ENCODE peak calls at places on chromosomes 2 and 18, in six cellular contexts. H, Y, U, T, G and D are unnamed samples.

GRCh38 chr2:23385748-23386421 is 906 bp downstream of the KLHL29 start:
- DNase-seq in H (peak), Y (no peak), U (no peak), T (peak), G (no peak), D (no peak)

GRCh38 chr2:171529914-171530313 is 7.6 kb downstream of the CYBRD1 start:
- DNase-seq in H (no peak), Y (no peak), U (no peak), T (no peak), G (peak), D (no peak)

GRCh38 chr2:187078297-187078696 is 229.3 kb upstream of the ZSWIM2 start:
- DNase-seq in H (peak), Y (peak), U (no peak), T (peak), G (no peak), D (no peak)

GRCh38 chr2:142031656-142032055 is 99.2 kb downstream of the LRP1B start:
- DNase-seq in H (peak), Y (no peak), U (no peak), T (no peak), G (no peak), D (no peak)

GRCh38 chr2:239564587-239564986 is 163.8 kb upstream of the HDAC4 start:
- DNase-seq in H (no peak), Y (no peak), U (no peak), T (no peak), G (no peak), D (no peak)

GRCh38 chr2:77434880-77435279 is 87.3 kb downstream of the LRRTM4 start:
- DNase-seq in H (no peak), Y (no peak), U (no peak), T (peak), G (no peak), D (no peak)

GRCh38 chr18:73681912-73682311 is 465.7 kb downstream of the FBXO15 start:
- DNase-seq in H (no peak), Y (no peak), U (no peak), T (no peak), G (no peak), D (no peak)

GRCh38 chr2:209985879-209986278 is 16.6 kb upstream of the RPE start:
- DNase-seq in H (no peak), Y (no peak), U (no peak), T (peak), G (no peak), D (no peak)

GRCh38 chr2:189421644-189422043 is 19.6 kb upstream of the WDR75 start:
- DNase-seq in H (peak), Y (peak), U (no peak), T (no peak), G (no peak), D (no peak)

GRCh38 chr2:205463626-205464025 is 218.7 kb upstream of the NRP2 start:
- DNase-seq in H (no peak), Y (no peak), U (no peak), T (peak), G (no peak), D (no peak)

GRCh38 chr18:9348079-9348671 is 13.6 kb downstream of the TWSG1 start:
- DNase-seq in H (peak), Y (peak), U (no peak), T (no peak), G (no peak), D (no peak)

GRCh38 chr2:42967959-42968674 is 175.7 kb upstream of the HAAO start:
- DNase-seq in H (no peak), Y (peak), U (no peak), T (no peak), G (no peak), D (no peak)

GRCh38 chr2:149075868-149076267 is 37.4 kb downstream of the LYPD6B start:
- DNase-seq in H (peak), Y (no peak), U (no peak), T (no peak), G (no peak), D (peak)

GRCh38 chr2:185643434-185643833 is 95.2 kb upstream of the FSIP2 start:
- DNase-seq in H (no peak), Y (no peak), U (no peak), T (peak), G (no peak), D (no peak)

GRCh38 chr2:67399831-67400489 is 2.8 kb downstream of the ETAA1 start:
- DNase-seq in H (peak), Y (peak), U (no peak), T (peak), G (no peak), D (no peak)

GRCh38 chr2:53880756-53881155 is 21.0 kb upstream of the GPR75 start:
- DNase-seq in H (no peak), Y (peak), U (no peak), T (no peak), G (no peak), D (no peak)

GRCh38 chr2:208392300-208392699 is 14.3 kb upstream of the PTH2R start:
- DNase-seq in H (no peak), Y (no peak), U (no peak), T (no peak), G (no peak), D (no peak)

GRCh38 chr18:9103488-9103887 is 989 bp downstream of the NDUFV2 start:
- DNase-seq in H (peak), Y (peak), U (no peak), T (peak), G (no peak), D (no peak)

GRCh38 chr2:158828378-158829136 is 33.4 kb downstream of the DAPL1 start:
- DNase-seq in H (no peak), Y (peak), U (no peak), T (no peak), G (no peak), D (no peak)

GRCh38 chr2:96197541-96198255 is 10.9 kb downstream of the STARD7 start:
- DNase-seq in H (no peak), Y (no peak), U (no peak), T (no peak), G (no peak), D (no peak)

GRCh38 chr2:122999823-123000222 is 1025.3 kb upstream of the CNTNAP5 start:
- DNase-seq in H (no peak), Y (no peak), U (peak), T (peak), G (peak), D (peak)

GRCh38 chr2:120589782-120590608 is 145.7 kb upstream of the GLI2 start:
- DNase-seq in H (no peak), Y (peak), U (no peak), T (no peak), G (no peak), D (no peak)

GRCh38 chr2:12502759-12503158 is 214.0 kb upstream of the TRIB2 start:
- DNase-seq in H (no peak), Y (peak), U (no peak), T (no peak), G (no peak), D (no peak)

GRCh38 chr2:88831792-88832248 is 140.3 kb downstream of the RPIA start:
- DNase-seq in H (no peak), Y (peak), U (no peak), T (peak), G (peak), D (peak)

GRCh38 chr2:27965841-27966240 is 75.3 kb downstream of the BABAM2 start:
- DNase-seq in H (no peak), Y (no peak), U (no peak), T (no peak), G (no peak), D (no peak)

GRCh38 chr2:134426721-134427120 is 172.8 kb downstream of the MGAT5 start:
- DNase-seq in H (no peak), Y (no peak), U (no peak), T (no peak), G (no peak), D (no peak)

GRCh38 chr18:13308369-13308768 is 89.8 kb downstream of the LDLRAD4 start:
- DNase-seq in H (no peak), Y (no peak), U (no peak), T (no peak), G (no peak), D (no peak)

GRCh38 chr18:57434536-57435494 is at the start of gene ONECUT2:
- DNase-seq in H (peak), Y (peak), U (peak), T (peak), G (peak), D (peak)

GRCh38 chr2:85799215-85799956 is 45.6 kb downstream of the ATOH8 start:
- DNase-seq in H (no peak), Y (no peak), U (no peak), T (no peak), G (no peak), D (no peak)

GRCh38 chr2:170212625-170213280 is 34.8 kb downstream of the MYO3B start:
- DNase-seq in H (peak), Y (no peak), U (no peak), T (peak), G (no peak), D (no peak)

GRCh38 chr18:5339202-5339834 is 43.8 kb upstream of the ZBTB14 start:
- DNase-seq in H (no peak), Y (no peak), U (no peak), T (no peak), G (no peak), D (no peak)

GRCh38 chr2:197707316-197708213 is 2.4 kb downstream of the MARS2 start:
- DNase-seq in H (peak), Y (peak), U (no peak), T (peak), G (no peak), D (no peak)

GRCh38 chr2:212540356-212540755 is 1.8 kb upstream of the ERBB4 start:
- DNase-seq in H (no peak), Y (no peak), U (no peak), T (peak), G (no peak), D (no peak)

GRCh38 chr2:1049691-1050090 is 99.0 kb downstream of the SNTG2 start:
- DNase-seq in H (no peak), Y (peak), U (no peak), T (no peak), G (no peak), D (no peak)

GRCh38 chr2:71948781-71949536 is 198.7 kb downstream of the CYP26B1 start:
- DNase-seq in H (no peak), Y (peak), U (no peak), T (no peak), G (no peak), D (no peak)

GRCh38 chr2:210049831-210050230 is 47.4 kb downstream of the RPE start:
- DNase-seq in H (no peak), Y (no peak), U (no peak), T (no peak), G (no peak), D (no peak)

GRCh38 chr2:180130403-180130802 is 123.3 kb upstream of the CWC22 start:
- DNase-seq in H (peak), Y (peak), U (no peak), T (no peak), G (no peak), D (no peak)

GRCh38 chr2:219542931-219543595 is 546 bp downstream of the CHPF start:
- DNase-seq in H (peak), Y (peak), U (no peak), T (peak), G (peak), D (no peak)

GRCh38 chr2:102661846-102662245 is 42.5 kb downstream of the SLC9A2 start:
- DNase-seq in H (no peak), Y (no peak), U (no peak), T (peak), G (no peak), D (no peak)

GRCh38 chr2:58732999-58733398 is 491.9 kb upstream of the FANCL start:
- DNase-seq in H (no peak), Y (no peak), U (no peak), T (no peak), G (no peak), D (no peak)

GRCh38 chr2:58727977-58728656 is 487.0 kb upstream of the FANCL start:
- DNase-seq in H (no peak), Y (no peak), U (no peak), T (no peak), G (no peak), D (no peak)

GRCh38 chr2:58734365-58734764 is 493.2 kb upstream of the FANCL start:
- DNase-seq in H (peak), Y (peak), U (no peak), T (peak), G (no peak), D (no peak)

GRCh38 chr2:58731488-58731869 is 490.4 kb upstream of the FANCL start:
- DNase-seq in H (no peak), Y (no peak), U (no peak), T (peak), G (no peak), D (no peak)

DNA sequence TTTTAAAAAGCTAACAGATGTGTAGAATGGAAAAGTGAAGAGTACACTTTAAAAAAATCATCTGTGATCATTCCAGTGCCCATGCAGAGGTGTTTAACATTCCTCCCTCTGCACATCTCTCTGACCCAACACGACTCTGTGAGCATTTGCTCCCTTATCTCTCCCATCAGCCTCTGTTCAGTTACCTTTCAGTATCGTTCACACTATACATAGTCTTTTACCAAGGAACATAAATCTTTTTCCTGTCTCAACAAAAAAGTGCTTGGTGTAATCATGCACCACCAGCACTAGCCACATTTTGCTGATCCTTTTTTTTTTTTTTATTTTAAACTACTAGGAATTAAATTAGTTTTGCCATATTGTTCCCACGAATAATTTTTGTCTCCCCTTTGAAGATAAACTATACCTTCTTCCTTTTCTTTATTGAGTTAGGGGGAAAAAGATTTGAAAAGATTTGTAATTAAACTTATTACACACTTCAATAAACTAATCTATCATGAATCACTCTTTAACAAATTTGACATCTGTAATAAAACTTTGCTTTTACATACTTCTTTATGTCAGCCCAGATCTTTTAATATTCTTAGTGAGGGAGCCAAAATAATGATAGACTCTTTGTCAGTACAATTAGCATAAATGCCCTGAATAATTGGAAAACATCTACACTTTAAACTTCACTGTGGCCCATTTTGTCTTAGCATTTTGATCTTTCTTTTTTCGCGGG is 489.8 kb upstream of the FANCL start:
- DNase-seq in H (no peak), Y (no peak), U (no peak), T (no peak), G (no peak), D (no peak)
- H3K4ac ChIP-seq in H (no peak), Y (no peak), U (no peak), T (no peak), G (no peak), D (no peak)

GRCh38 chr18:158128-159036 is at the start of gene USP14:
- DNase-seq in H (peak), Y (peak), U (peak), T (peak), G (peak), D (peak)
- H3K4ac ChIP-seq in H (peak), Y (peak), U (no peak), T (peak), G (no peak), D (no peak)

GRCh38 chr18:36382151-36382550 is 84.6 kb downstream of the FHOD3 start:
- DNase-seq in H (no peak), Y (no peak), U (no peak), T (no peak), G (no peak), D (no peak)
- H3K4ac ChIP-seq in H (no peak), Y (no peak), U (no peak), T (no peak), G (no peak), D (no peak)

DNA sequence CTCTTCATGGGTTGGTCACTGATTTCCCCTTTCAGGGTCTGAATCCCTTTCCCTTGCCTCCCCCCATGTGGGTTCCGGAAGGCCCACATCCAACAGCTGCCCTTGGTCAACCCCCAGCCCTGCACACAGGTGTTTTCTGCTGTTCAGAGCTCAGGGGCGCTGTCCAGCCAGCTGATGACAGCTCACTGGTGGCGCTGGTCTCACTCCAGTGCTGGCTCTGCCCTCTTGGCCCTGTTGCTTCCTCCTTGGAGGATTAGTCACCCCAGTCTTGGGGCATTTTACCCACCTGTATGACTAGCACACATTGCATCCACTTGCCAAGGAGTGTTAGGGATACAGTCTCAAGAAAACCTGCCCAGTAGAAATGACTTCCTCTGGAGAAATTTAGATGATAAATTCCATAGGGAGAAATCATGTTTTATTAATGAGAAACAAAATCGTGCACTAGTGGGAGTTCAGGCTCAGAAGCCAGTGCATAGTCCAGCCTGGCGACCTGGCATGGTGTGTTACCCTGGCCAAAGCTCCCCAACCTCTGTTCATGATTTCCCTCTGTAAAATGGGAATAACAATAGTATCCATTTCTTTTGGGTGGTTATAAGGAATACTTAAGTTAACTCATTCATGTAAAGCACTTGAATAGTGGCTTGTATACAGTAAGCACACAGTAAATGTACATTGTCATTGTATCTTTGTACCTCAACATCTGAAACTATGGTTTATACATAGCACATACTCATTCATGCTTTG is 21.6 kb downstream of the CRIM1 start:
- DNase-seq in H (no peak), Y (no peak), U (no peak), T (no peak), G (no peak), D (no peak)
- H3K4ac ChIP-seq in H (peak), Y (no peak), U (no peak), T (no peak), G (no peak), D (no peak)

DNA sequence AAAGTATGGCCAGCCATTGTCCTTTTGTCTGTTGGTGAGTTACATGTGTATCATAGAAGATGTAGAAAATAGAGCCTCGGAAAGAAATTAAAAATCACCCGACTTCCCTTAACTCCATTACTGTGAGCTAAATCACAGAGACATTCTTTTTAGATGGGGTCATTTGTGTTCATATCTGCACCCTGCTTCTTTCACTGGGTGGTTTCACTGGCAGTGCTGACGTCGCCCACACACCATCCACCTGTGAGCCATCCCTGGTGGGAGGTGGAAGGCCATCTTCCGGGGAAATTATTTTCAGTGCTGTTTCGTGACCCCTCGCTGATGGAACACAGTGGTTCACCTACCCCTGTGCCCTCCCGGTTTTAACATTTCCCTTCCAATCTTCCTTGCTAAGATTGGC is 21.2 kb downstream of the SH3BP4 start:
- DNase-seq in H (no peak), Y (peak), U (no peak), T (no peak), G (no peak), D (no peak)
- H3K4ac ChIP-seq in H (no peak), Y (peak), U (no peak), T (no peak), G (no peak), D (no peak)

GRCh38 chr2:215731108-215731507 is 282.2 kb downstream of the MREG start:
- DNase-seq in H (no peak), Y (no peak), U (no peak), T (no peak), G (no peak), D (no peak)
- H3K4ac ChIP-seq in H (peak), Y (peak), U (no peak), T (no peak), G (no peak), D (no peak)

DNA sequence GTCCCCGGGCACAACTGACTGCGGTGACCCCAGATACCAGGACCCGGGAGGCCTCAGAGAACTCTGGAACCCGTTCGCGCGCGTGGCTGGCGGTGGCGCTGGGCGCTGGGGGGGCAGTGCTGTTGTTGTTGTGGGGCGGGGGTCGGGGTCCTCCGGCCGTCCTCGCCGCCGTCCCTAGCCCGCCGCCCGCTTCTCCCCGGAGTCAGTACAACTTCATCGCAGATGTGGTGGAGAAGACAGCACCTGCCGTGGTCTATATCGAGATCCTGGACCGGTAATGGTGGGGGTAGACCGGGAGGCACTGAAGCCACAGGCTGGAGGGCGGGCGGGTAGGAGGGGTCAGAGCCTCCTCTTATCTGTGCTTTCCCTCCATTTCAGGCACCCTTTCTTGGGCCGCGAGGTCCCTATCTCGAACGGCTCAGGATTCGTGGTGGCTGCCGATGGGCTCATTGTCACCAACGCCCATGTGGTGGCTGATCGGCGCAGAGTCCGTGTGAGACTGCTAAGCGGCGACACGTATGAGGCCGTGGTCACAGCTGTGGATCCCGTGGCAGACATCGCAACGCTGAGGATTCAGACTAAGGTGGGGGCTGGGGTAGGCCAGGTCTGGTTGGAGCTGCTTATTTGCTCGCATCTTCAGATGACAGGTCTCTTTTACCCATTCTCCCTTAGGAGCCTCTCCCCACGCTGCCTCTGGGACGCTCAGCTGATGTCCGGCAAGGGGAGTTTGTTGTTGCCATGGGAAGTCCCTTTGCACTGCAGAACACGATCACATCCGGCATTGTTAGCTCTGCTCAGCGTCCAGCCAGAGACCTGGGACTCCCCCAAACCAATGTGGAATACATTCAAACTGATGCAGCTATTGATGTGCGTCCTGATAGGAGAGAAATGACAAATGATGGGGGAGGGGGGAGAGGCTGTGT is 767 bp downstream of the HTRA2 start:
- DNase-seq in H (peak), Y (peak), U (peak), T (peak), G (no peak), D (no peak)
- H3K4ac ChIP-seq in H (peak), Y (peak), U (no peak), T (peak), G (no peak), D (no peak)